ENCODE peak calls at places on chromosomes 5 and 9, in six cellular contexts. N is A549, H is tibial nerve, O is stomach, C is HepG2, V is GM12878. A is an unnamed sample. For H3K9me3, the result is how much of the 10 kb centered on the place peaks cover.

GRCh38 chr5:8773091-8773615 is 772.7 kb downstream of the SEMA5A start:
- DNase-seq in H (no peak), C (no peak), N (no peak), O (no peak), V (no peak), A (peak)

GRCh38 chr9:20726144-20726543 is 42.1 kb downstream of the FOCAD start:
- DNase-seq in V (no peak), C (no peak), H (no peak), O (no peak), N (no peak), A (no peak)

GRCh38 chr5:96729156-96729555 is 67.0 kb downstream of the CAST start:
- DNase-seq in N (no peak), O (no peak), H (no peak), C (no peak), V (no peak), A (no peak)

GRCh38 chr9:133542002-133542401 is 7.5 kb downstream of the ADAMTSL2 start:
- DNase-seq in N (no peak), H (no peak), V (no peak), C (no peak), O (peak), A (no peak)

GRCh38 chr5:178287091-178287790 is 54.6 kb upstream of the PHYKPL start:
- DNase-seq in N (no peak), C (no peak), V (no peak), H (no peak), O (no peak), A (no peak)

GRCh38 chr9:119689879-119690278 is 320.6 kb upstream of the BRINP1 start:
- DNase-seq in N (no peak), V (no peak), O (no peak), H (no peak), C (no peak), A (no peak)

GRCh38 chr9:98215821-98216220 is 23.4 kb upstream of the CORO2A start:
- DNase-seq in N (peak), O (no peak), H (no peak), V (no peak), C (no peak), A (no peak)

GRCh38 chr5:78328585-78329173 is 31.7 kb upstream of the SCAMP1 start:
- DNase-seq in N (no peak), H (no peak), V (no peak), C (no peak), O (no peak), A (no peak)

GRCh38 chr5:43040287-43041098 is at the start of gene ANXA2R:
- DNase-seq in H (peak), O (peak), C (peak), N (peak), V (no peak), A (no peak)

GRCh38 chr5:141343953-141344463 is 379 bp downstream of the PCDHGA3 start:
- DNase-seq in H (no peak), N (no peak), O (no peak), V (no peak), C (no peak), A (no peak)

GRCh38 chr5:141343242-141343952 is at the start of gene PCDHGA3:
- DNase-seq in C (no peak), N (no peak), V (no peak), O (no peak), H (no peak), A (no peak)

GRCh38 chr5:141342773-141343172 is 856 bp upstream of the PCDHGA3 start:
- DNase-seq in V (no peak), O (no peak), H (no peak), C (no peak), N (no peak), A (no peak)

GRCh38 chr5:141338538-141339306 is at the start of gene PCDHGA2:
- DNase-seq in H (no peak), C (peak), V (no peak), N (peak), O (no peak), A (no peak)
- H3K9me3 ChIP-seq in H (half or more), C (under half), V (under half), N (under half), O (half or more), A (half or more)

GRCh38 chr5:112628219-112628618 is 109.5 kb upstream of the APC start:
- DNase-seq in C (no peak), V (no peak), N (no peak), H (no peak), O (no peak), A (no peak)
- TF ChIP-seq EP300 in C (no peak), V (no peak), N (no peak), H (no peak), O (no peak), A (no peak)

GRCh38 chr9:5635390-5635789 is 6.5 kb downstream of the RIC1 start:
- DNase-seq in N (no peak), H (no peak), O (no peak), V (no peak), C (no peak), A (no peak)
- H3K9me3 ChIP-seq in N (under half), H (under half), O (under half), V (under half), C (under half), A (under half)

DNA sequence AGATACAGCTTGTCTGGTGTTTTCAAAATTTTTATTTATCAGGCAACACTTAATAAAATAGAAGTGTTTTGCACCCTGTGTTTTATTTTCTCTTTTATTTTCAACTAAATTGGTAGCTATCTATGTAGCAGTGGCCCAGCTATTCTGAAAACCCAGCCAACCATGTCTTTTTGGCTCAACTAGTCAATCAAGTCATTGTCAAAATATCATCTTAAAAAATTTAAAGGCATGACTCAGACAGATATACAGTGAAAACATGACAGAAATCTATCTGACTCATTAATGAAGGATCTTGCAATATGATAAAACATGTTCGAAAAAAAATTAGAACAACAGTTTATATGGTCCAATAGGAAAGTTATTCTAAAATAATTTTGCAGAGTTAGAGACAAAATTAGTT is 75.0 kb downstream of the HSD17B4 start:
- DNase-seq in O (no peak), V (no peak), H (no peak), N (no peak), C (no peak), A (no peak)
- TF ChIP-seq EP300 in O (no peak), V (no peak), H (no peak), N (no peak), C (no peak), A (no peak)